ENCODE peak calls at places on chromosomes 4 and X, in seven cellular contexts. U is KG1, L is lower lobe of right lung, R is glutamatergic neuron, H is NCI-H1092, M is dorsolateral prefrontal cortex, V is left lung. B is an unnamed sample.

GRCh38 chrX:19904778-19905367 is 17.5 kb upstream of the SH3KBP1 start:
- DNase-seq in R (no peak), L (no peak), H (peak), U (peak), V (no peak), M (no peak), B (no peak)

GRCh38 chrX:20218809-20219505 is 47.8 kb downstream of the RPS6KA3 start:
- DNase-seq in R (no peak), V (no peak), M (no peak), L (no peak), U (no peak), H (no peak), B (no peak)

GRCh38 chr4:165814256-165815010 is 58.6 kb upstream of the TLL1 start:
- DNase-seq in V (no peak), R (no peak), M (no peak), U (no peak), H (no peak), L (no peak), B (no peak)

GRCh38 chr4:160745126-160745525 is 1418.7 kb downstream of the FSTL5 start:
- DNase-seq in L (no peak), M (no peak), V (no peak), H (no peak), R (no peak), U (no peak), B (no peak)

GRCh38 chrX:45758319-45758718 is 557.6 kb upstream of the DIPK2B start:
- DNase-seq in L (no peak), R (no peak), U (peak), V (no peak), M (no peak), H (no peak), B (no peak)

GRCh38 chrX:74924449-74925209 is 623 bp downstream of the NEXMIF start:
- DNase-seq in M (peak), R (peak), H (peak), V (peak), U (no peak), L (peak), B (no peak)

GRCh38 chr4:84719115-84719514 is 136.2 kb downstream of the CDS1 start:
- DNase-seq in H (no peak), L (no peak), M (no peak), R (no peak), V (no peak), U (no peak), B (no peak)

GRCh38 chr4:188299161-188299560 is 159.9 kb downstream of the TRIML1 start:
- DNase-seq in H (peak), U (no peak), L (no peak), V (no peak), M (no peak), R (no peak), B (no peak)

GRCh38 chr4:81827568-81828202 is 356.0 kb upstream of the RASGEF1B start:
- DNase-seq in M (no peak), R (no peak), L (no peak), U (no peak), H (no peak), V (no peak), B (no peak)

GRCh38 chrX:72307646-72308051 is 1.9 kb upstream of the CITED1 start:
- DNase-seq in V (no peak), U (no peak), L (no peak), R (no peak), H (no peak), M (no peak), B (peak)